ENCODE peak calls at places on chromosomes 11 and 22, in five cellular contexts. Q, D, A, J and N are unnamed samples.

GRCh38 chr11:62601114-62601363 is 626 bp downstream of the MTA2 start:
- DNase-seq in Q (no peak), D (no peak), A (no peak), J (no peak), N (no peak)

GRCh38 chr11:72084076-72084475 is 3.4 kb downstream of the LRRC51 start:
- DNase-seq in Q (no peak), D (no peak), A (no peak), J (no peak), N (no peak)

GRCh38 chr11:61037694-61038093 is 64.6 kb upstream of the CD5 start:
- DNase-seq in Q (no peak), D (no peak), A (no peak), J (no peak), N (no peak)

GRCh38 chr22:23306438-23306921 is 126.2 kb downstream of the BCR start:
- DNase-seq in Q (no peak), D (no peak), A (no peak), J (no peak), N (no peak)

GRCh38 chr11:3123761-3124733 is 41.1 kb downstream of the OSBPL5 start:
- DNase-seq in Q (no peak), D (no peak), A (peak; percentile 34), J (peak; percentile 8), N (peak; percentile 88)

GRCh38 chr11:77200869-77201268 is 72.8 kb downstream of the MYO7A start:
- DNase-seq in Q (no peak), D (no peak), A (no peak), J (no peak), N (no peak)

GRCh38 chr11:76946223-76946622 is 85.5 kb downstream of the ACER3 start:
- DNase-seq in Q (no peak), D (no peak), A (no peak), J (no peak), N (no peak)

GRCh38 chr22:49996532-49997220 is 15.9 kb downstream of the IL17REL start:
- DNase-seq in Q (no peak), D (no peak), A (no peak), J (peak; percentile 9), N (no peak)

GRCh38 chr11:47327025-47327424 is 25.5 kb downstream of the MYBPC3 start:
- DNase-seq in Q (no peak), D (no peak), A (no peak), J (no peak), N (no peak)

GRCh38 chr22:17910561-17911311 is 113.6 kb downstream of the MICAL3 start:
- DNase-seq in Q (no peak), D (no peak), A (no peak), J (peak; percentile 66), N (peak; percentile 68)

GRCh38 chr11:34640050-34640971 is 19.4 kb downstream of the EHF start:
- DNase-seq in Q (no peak), D (no peak), A (no peak), J (no peak), N (no peak)

GRCh38 chr11:68584097-68584496 is 100.2 kb upstream of the GAL start:
- DNase-seq in Q (peak; percentile 37), D (peak; percentile 56), A (no peak), J (peak; percentile 79), N (no peak)

GRCh38 chr11:62444271-62444833 is 25.5 kb downstream of the SCGB1A1 start:
- DNase-seq in Q (no peak), D (no peak), A (no peak), J (peak; percentile 62), N (peak; percentile 38)

GRCh38 chr11:95143106-95143681 is 53.5 kb downstream of the ENDOD1 start:
- DNase-seq in Q (no peak), D (no peak), A (no peak), J (no peak), N (peak; percentile 30)

GRCh38 chr11:87235366-87235765 is 197.6 kb downstream of the TMEM135 start:
- DNase-seq in Q (no peak), D (no peak), A (no peak), J (no peak), N (no peak)

GRCh38 chr11:20161923-20162322 is 1.6 kb upstream of the DBX1 start:
- DNase-seq in Q (no peak), D (no peak), A (no peak), J (no peak), N (no peak)

GRCh38 chr22:46638601-46639431 is 18.6 kb downstream of the GRAMD4 start:
- DNase-seq in Q (no peak), D (no peak), A (no peak), J (no peak), N (no peak)

GRCh38 chr11:133945087-133945974 is 11.4 kb downstream of the IGSF9B start:
- DNase-seq in Q (peak; percentile 82), D (no peak), A (no peak), J (peak; percentile 89), N (no peak)

GRCh38 chr22:44331881-44332714 is 19.3 kb upstream of the SHISAL1 start:
- DNase-seq in Q (no peak), D (no peak), A (no peak), J (peak; percentile 55), N (no peak)

GRCh38 chr11:117414724-117415123 is 87.1 kb downstream of the CEP164 start:
- DNase-seq in Q (no peak), D (no peak), A (no peak), J (no peak), N (no peak)

GRCh38 chr22:28442951-28443876 is 236.4 kb downstream of the TTC28 start:
- DNase-seq in Q (peak; percentile 28), D (peak; percentile 39), A (no peak), J (peak; percentile 64), N (no peak)

GRCh38 chr11:834371-835316 is 1.9 kb downstream of the CD151 start:
- DNase-seq in Q (no peak), D (no peak), A (peak; percentile 72), J (no peak), N (no peak)
- H3K4me3 ChIP-seq in Q (no peak overlapping the region), D (no peak overlapping the region), A (peak overlapping the region; percentile 82), J (no peak overlapping the region), N (peak overlapping the region; percentile 77)

GRCh38 chr11:55920537-55920936 is 6.2 kb upstream of the OR5W2 start:
- DNase-seq in Q (no peak), D (no peak), A (no peak), J (no peak), N (no peak)
- H3K9me3 ChIP-seq in Q (no peaks in the 10 kb centered on the region), D (no peaks in the 10 kb centered on the region), A (peaks cover 11% of the 10 kb centered on the region), J (no peaks in the 10 kb centered on the region), N (peaks cover 18% of the 10 kb centered on the region)

DNA sequence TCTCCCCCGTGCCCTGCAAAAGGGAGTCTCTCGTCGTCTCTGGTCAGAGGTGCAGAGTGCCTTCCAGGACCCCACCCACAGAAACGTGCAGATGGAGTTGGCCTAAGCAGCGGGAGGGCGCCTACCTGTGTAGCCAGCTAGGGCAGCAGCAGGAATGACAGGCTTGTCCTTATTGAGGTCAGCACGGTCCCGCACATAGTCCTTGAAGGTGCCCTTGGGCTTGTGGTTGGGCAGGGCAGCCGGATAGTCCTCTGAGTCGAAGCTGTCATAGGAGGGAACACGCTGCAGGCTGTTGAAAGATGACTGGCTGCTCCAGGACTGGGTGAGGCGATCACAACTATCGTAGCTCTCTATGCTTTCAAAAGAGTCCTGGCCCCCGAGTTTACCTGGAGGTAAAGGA is 107.3 kb downstream of the ETS1 start:
- DNase-seq in Q (no peak), D (no peak), A (no peak), J (no peak), N (no peak)
- H3K4me3 ChIP-seq in Q (peak overlapping the region; percentile 76), D (no peak overlapping the region), A (no peak overlapping the region), J (no peak overlapping the region), N (no peak overlapping the region)

GRCh38 chr11:36711104-36711825 is 113.2 kb upstream of the RAG2 start:
- DNase-seq in Q (no peak), D (no peak), A (no peak), J (no peak), N (no peak)
- H3K9me3 ChIP-seq in Q (no peaks in the 10 kb centered on the region), D (no peaks in the 10 kb centered on the region), A (no peaks in the 10 kb centered on the region), J (no peaks in the 10 kb centered on the region), N (no peaks in the 10 kb centered on the region)

GRCh38 chr22:37017356-37017755 is 1.9 kb downstream of the TST start:
- DNase-seq in Q (no peak), D (no peak), A (no peak), J (no peak), N (no peak)
- H3K4me3 ChIP-seq in Q (no peak overlapping the region), D (peak overlapping the region; percentile 8), A (no peak overlapping the region), J (no peak overlapping the region), N (peak overlapping the region; percentile 4)